ENCODE peak calls at places on chromosomes 7 and 10, in four cellular contexts. J is K562, Y is HCT116, W is HepG2. I is an unnamed sample.

GRCh38 chr10:43217563-43218205 is 49.2 kb downstream of the RASGEF1A start:
- DNase-seq in W (no peak), Y (no peak), J (no peak), I (no peak)

GRCh38 chr7:2864204-2864985 is 20.3 kb upstream of the GNA12 start:
- DNase-seq in J (no peak), Y (no peak), W (peak; percentile 59), I (no peak)

GRCh38 chr10:98340946-98341345 is 73.0 kb upstream of the LOXL4 start:
- DNase-seq in W (no peak), Y (no peak), J (no peak), I (no peak)

GRCh38 chr7:46534593-46535271 is 613.7 kb upstream of the IGFBP3 start:
- DNase-seq in Y (no peak), W (no peak), J (no peak), I (no peak)

GRCh38 chr10:117165557-117166419 is 27.7 kb upstream of the VAX1 start:
- DNase-seq in Y (peak; percentile 33), J (peak; percentile 38), W (no peak), I (no peak)

GRCh38 chr10:70685461-70685911 is 13.2 kb downstream of the ADAMTS14 start:
- DNase-seq in J (no peak), Y (no peak), W (peak; percentile 53), I (no peak)

GRCh38 chr7:108442039-108442568 is 14.1 kb downstream of the NRCAM start:
- DNase-seq in J (no peak), W (no peak), Y (peak; percentile 7), I (no peak)

GRCh38 chr10:101563007-101563406 is 25.1 kb downstream of the POLL start:
- DNase-seq in W (no peak), J (no peak), Y (no peak), I (no peak)

GRCh38 chr7:129498021-129498420 is 4.3 kb upstream of the SMKR1 start:
- DNase-seq in Y (no peak), W (no peak), J (no peak), I (no peak)

GRCh38 chr7:52764502-52765169 is 270.8 kb upstream of the POM121L12 start:
- DNase-seq in W (no peak), Y (no peak), J (no peak), I (no peak)

GRCh38 chr7:78151229-78151628 is 352.7 kb downstream of the PHTF2 start:
- DNase-seq in W (no peak), Y (no peak), J (no peak), I (no peak)

GRCh38 chr10:69659286-69660027 is 29.4 kb downstream of the FAM241B start:
- DNase-seq in Y (no peak), J (no peak), W (no peak), I (no peak)

GRCh38 chr10:819326-819725 is 112.2 kb downstream of the LARP4B start:
- DNase-seq in W (no peak), J (no peak), Y (peak; percentile 22), I (no peak)

GRCh38 chr10:71878327-71879034 is 27.4 kb upstream of the PSAP start:
- DNase-seq in W (no peak), Y (no peak), J (peak; percentile 67), I (no peak)

GRCh38 chr7:23893942-23894890 is 184.2 kb downstream of the STK31 start:
- DNase-seq in W (no peak), J (no peak), Y (no peak), I (no peak)

GRCh38 chr7:124773938-124774337 is 8.3 kb upstream of the GPR37 start:
- DNase-seq in J (no peak), Y (no peak), W (no peak), I (no peak)

GRCh38 chr10:50325449-50326188 is 74.3 kb upstream of the ASAH2 start:
- DNase-seq in W (no peak), J (no peak), Y (peak; percentile 41), I (peak; percentile 51)

GRCh38 chr10:102669206-102670064 is 25.2 kb downstream of the TRIM8 start:
- DNase-seq in W (peak; percentile 64), Y (peak; percentile 35), J (peak; percentile 45), I (no peak)

GRCh38 chr7:1104514-1105179 is 16.7 kb downstream of the GPER1 start:
- DNase-seq in W (no peak), Y (no peak), J (no peak), I (no peak)

GRCh38 chr10:110208614-110209398 is 1.4 kb downstream of the MXI1 start:
- DNase-seq in J (peak; percentile 40), Y (no peak), W (no peak), I (no peak)

GRCh38 chr10:21525367-21526183 is at the start of gene SKIDA1:
- DNase-seq in J (peak; percentile 83), Y (no peak), W (peak; percentile 92), I (no peak)

GRCh38 chr7:98754041-98754479 is 115.8 kb downstream of the TMEM130 start:
- DNase-seq in W (no peak), Y (peak; percentile 35), J (no peak), I (no peak)

GRCh38 chr7:147276783-147277370 is 1160.3 kb downstream of the CNTNAP2 start:
- DNase-seq in J (no peak), Y (no peak), W (no peak), I (no peak)

DNA sequence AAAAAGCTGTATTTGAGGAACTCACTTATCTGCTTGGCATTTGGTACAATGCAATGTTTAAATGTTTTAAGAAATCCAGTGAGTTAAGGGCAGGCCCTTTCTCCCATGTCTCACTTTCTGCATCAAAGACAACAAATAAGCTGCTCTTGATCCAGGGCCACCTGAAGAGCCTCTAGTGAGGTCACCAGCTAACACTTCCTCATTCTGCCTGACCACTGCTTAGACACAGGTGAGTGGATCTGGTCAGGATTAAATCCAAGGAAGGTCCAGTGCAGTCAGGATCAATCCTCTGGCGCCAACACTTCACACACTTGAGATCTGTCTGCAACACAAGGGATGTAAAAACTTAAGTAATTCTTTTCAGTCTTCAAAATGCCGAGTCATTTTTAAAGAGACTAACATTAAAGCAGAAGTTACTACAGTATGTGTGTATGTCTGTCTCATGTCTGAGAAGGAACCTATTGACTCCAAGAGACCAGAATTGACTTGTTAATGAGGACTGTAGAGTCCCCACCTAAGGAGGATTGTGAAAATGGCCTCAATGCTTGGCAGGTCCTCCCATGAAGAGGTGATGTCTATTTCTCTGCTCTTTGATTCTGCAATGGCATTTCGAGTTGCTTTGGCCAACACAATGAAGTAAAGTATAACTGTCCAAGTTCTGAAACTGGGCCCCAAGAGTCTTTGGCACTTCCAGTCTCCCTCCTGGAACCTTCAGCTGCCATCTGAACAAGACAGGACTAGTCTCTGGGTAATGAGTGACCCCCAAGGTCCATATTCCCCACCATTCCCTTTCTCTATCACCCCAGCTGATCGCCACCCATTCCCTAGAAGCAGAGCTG is 43.1 kb downstream of the CREB3L2 start:
- DNase-seq in Y (no peak), J (no peak), W (no peak), I (no peak)
- TF ChIP-seq REST in Y (no peak), J (peak; percentile 78), W (no peak), I (no peak)

GRCh38 chr7:21675255-21675654 is 132.4 kb downstream of the DNAH11 start:
- DNase-seq in W (no peak), J (no peak), Y (no peak), I (no peak)

GRCh38 chr7:21670496-21670895 is 127.7 kb downstream of the DNAH11 start:
- DNase-seq in J (no peak), Y (no peak), W (no peak), I (no peak)

DNA sequence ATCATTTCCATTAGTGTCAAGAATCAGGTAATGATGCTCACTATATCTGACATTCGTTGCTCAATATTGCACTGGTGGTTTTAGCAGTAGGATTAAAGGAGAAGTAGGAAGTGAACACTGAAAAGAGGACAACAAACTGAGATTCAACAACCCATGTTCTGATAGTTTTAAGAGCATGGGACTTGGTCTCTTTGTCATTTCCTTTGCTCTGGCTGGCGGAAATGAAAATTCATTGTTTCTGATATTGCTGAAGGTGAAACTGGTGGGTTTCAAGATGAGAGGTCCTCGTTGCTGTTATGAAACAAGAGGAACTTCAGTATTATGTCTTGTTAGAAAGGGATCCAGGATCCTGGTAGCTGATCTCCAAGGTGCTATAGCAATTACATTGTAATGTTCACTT is 129.0 kb downstream of the DNAH11 start:
- DNase-seq in Y (no peak), W (no peak), J (no peak), I (no peak)
- TF ChIP-seq SIN3A in Y (no peak), W (no peak), J (no peak), I (no peak)

GRCh38 chr7:111872837-111873646 is 310.8 kb upstream of the IMMP2L start:
- DNase-seq in J (no peak), W (no peak), Y (no peak), I (no peak)

GRCh38 chr7:111877931-111878330 is 315.6 kb upstream of the IMMP2L start:
- DNase-seq in W (no peak), Y (no peak), J (no peak), I (no peak)

GRCh38 chr7:111872411-111872810 is 310.1 kb upstream of the IMMP2L start:
- DNase-seq in Y (no peak), J (no peak), W (no peak), I (no peak)

GRCh38 chr7:111871283-111871682 is 309.0 kb upstream of the IMMP2L start:
- DNase-seq in J (no peak), W (no peak), Y (no peak), I (no peak)

DNA sequence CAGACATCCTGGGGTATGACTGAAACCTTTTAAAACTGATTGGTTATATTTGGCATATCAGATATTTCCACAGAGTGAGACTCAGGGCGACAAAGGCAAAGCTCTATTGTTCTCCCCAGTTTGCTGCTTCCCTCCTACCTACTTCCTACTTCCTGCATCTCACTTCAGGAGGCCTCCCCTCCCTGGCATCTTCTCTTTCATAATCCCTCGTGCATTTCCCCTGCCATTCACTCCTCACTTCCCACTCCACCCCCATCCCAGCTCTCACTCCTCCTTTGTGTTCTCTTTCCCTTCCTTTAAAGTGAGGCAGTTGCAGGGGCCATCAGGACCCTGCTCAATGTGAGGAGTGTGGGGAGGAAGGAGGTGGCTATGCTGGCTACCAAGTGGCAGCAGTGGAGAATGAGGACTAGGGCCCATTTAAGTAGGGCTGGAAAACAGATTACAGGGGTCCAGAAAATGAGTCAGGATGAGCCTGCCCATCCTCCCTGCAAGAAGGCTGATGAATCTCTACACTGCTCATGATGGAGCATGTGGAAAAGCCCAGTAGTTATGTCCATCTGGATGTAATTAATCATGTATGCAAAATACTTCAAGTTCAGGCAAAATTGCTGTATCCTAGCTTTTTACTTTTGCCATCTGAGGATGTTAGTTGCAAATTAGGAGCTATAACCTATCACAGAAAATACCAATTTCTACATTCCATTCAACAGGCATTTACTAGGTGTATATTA is 311.8 kb upstream of the IMMP2L start:
- DNase-seq in Y (no peak), J (no peak), W (no peak), I (no peak)
- TF ChIP-seq TCF7L2 in Y (no peak), J (no peak), W (no peak), I (no peak)

DNA sequence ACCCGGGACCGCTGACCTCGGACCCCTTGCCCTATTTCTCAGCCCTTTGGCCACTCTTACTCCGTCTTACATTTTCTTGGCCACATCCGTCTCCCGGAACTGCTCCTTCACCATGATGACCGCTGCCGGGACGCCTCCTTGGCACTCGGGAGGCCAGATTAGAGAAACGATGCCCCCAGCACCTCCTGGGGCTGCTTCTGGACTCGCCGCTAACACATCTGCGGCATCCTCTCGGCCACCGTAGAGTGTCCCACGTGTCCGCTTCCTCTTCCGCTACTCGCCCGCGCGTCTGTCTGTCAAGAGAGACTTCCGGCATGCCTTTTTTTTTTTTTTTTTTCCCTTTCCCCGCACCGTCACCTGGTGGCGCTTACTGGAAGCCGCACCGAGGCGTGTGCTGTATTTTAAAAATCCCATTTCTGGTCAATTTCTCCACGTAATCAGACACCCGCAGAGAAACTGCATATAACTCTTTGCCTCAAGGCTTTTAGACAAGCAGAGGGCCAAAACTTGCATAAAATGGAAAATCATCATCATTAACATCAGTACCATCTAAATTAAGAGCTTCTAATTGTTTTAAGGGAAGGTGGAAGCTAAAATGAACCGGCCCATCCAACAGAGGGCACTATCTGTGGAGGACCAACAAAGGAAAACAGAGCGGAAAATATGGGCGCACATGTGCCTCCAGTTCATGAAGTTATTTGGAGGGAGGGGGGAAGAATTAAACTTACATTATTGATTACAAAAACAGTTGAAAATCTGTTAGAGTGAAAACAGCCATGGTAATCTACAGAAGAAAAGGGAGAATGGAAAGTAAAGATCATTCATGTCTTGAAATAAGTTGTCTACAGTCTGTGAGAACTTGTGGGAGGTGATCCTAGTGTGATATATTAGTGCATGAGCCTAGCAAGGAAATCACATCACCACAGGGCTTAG is at the start of gene POLR3A:
- DNase-seq in J (peak; percentile 97), W (peak; percentile 93), Y (peak; percentile 96), I (peak; percentile 93)
- TF ChIP-seq REST in J (peak; percentile 50), W (peak; percentile 19), Y (no peak), I (peak; percentile 22)

I was measured in Panc1.